ENCODE peak calls at places on chromosomes 12 and 14, in ten cellular contexts. One of them, this sample, is unnamed.

GRCh38 chr14:75982724-75983358 is 1.0 kb upstream of the TGFB3 start:
- DNase-seq in NCI-H1694 treated with DMSO at 0.1 percent for 48 hours: peak
- DNase-seq in NCI-H460: peak
- DNase-seq in DMS153: no peak
- DNase-seq in lower lobe of right lung: peak
- DNase-seq in LNCaP clone FGC: no peak
- DNase-seq in GM23248: peak
- DNase-seq in COR-L47: peak
- DNase-seq in dorsolateral prefrontal cortex: no peak
- DNase-seq in non-pigmented ciliary epithelial cell: no peak
- DNase-seq in this sample: peak

GRCh38 chr14:83355609-83356008 is 1822.0 kb upstream of the SEL1L start:
- DNase-seq in NCI-H1694 treated with DMSO at 0.1 percent for 48 hours: no peak
- DNase-seq in NCI-H460: no peak
- DNase-seq in DMS153: no peak
- DNase-seq in lower lobe of right lung: no peak
- DNase-seq in LNCaP clone FGC: no peak
- DNase-seq in GM23248: no peak
- DNase-seq in COR-L47: no peak
- DNase-seq in dorsolateral prefrontal cortex: no peak
- DNase-seq in non-pigmented ciliary epithelial cell: no peak
- DNase-seq in this sample: no peak

GRCh38 chr14:57182760-57183503 is 85.8 kb downstream of the EXOC5 start:
- DNase-seq in NCI-H1694 treated with DMSO at 0.1 percent for 48 hours: peak
- DNase-seq in NCI-H460: peak
- DNase-seq in DMS153: peak
- DNase-seq in lower lobe of right lung: no peak
- DNase-seq in LNCaP clone FGC: no peak
- DNase-seq in GM23248: peak
- DNase-seq in COR-L47: no peak
- DNase-seq in dorsolateral prefrontal cortex: no peak
- DNase-seq in non-pigmented ciliary epithelial cell: no peak
- DNase-seq in this sample: peak

GRCh38 chr12:28974166-28974565 is 174.9 kb upstream of the FAR2 start:
- DNase-seq in NCI-H1694 treated with DMSO at 0.1 percent for 48 hours: no peak
- DNase-seq in NCI-H460: no peak
- DNase-seq in DMS153: no peak
- DNase-seq in lower lobe of right lung: no peak
- DNase-seq in LNCaP clone FGC: no peak
- DNase-seq in GM23248: peak
- DNase-seq in COR-L47: no peak
- DNase-seq in dorsolateral prefrontal cortex: no peak
- DNase-seq in non-pigmented ciliary epithelial cell: no peak
- DNase-seq in this sample: no peak

GRCh38 chr14:94601961-94602391 is 10.2 kb upstream of the SERPINA3 start:
- DNase-seq in NCI-H1694 treated with DMSO at 0.1 percent for 48 hours: no peak
- DNase-seq in NCI-H460: peak
- DNase-seq in DMS153: no peak
- DNase-seq in lower lobe of right lung: no peak
- DNase-seq in LNCaP clone FGC: no peak
- DNase-seq in GM23248: peak
- DNase-seq in COR-L47: no peak
- DNase-seq in dorsolateral prefrontal cortex: peak
- DNase-seq in non-pigmented ciliary epithelial cell: peak
- DNase-seq in this sample: peak

GRCh38 chr14:64604854-64605253 is 55.1 kb downstream of the PPP1R36 start:
- DNase-seq in NCI-H1694 treated with DMSO at 0.1 percent for 48 hours: no peak
- DNase-seq in NCI-H460: no peak
- DNase-seq in DMS153: no peak
- DNase-seq in lower lobe of right lung: no peak
- DNase-seq in LNCaP clone FGC: no peak
- DNase-seq in GM23248: no peak
- DNase-seq in COR-L47: no peak
- DNase-seq in dorsolateral prefrontal cortex: no peak
- DNase-seq in non-pigmented ciliary epithelial cell: no peak
- DNase-seq in this sample: no peak

GRCh38 chr14:51620036-51620435 is 31.7 kb upstream of the FRMD6 start:
- DNase-seq in NCI-H1694 treated with DMSO at 0.1 percent for 48 hours: no peak
- DNase-seq in NCI-H460: no peak
- DNase-seq in DMS153: no peak
- DNase-seq in lower lobe of right lung: no peak
- DNase-seq in LNCaP clone FGC: no peak
- DNase-seq in GM23248: no peak
- DNase-seq in COR-L47: no peak
- DNase-seq in dorsolateral prefrontal cortex: no peak
- DNase-seq in non-pigmented ciliary epithelial cell: no peak
- DNase-seq in this sample: no peak

GRCh38 chr12:128947199-128947598 is 93.9 kb downstream of the GLT1D1 start:
- DNase-seq in NCI-H1694 treated with DMSO at 0.1 percent for 48 hours: no peak
- DNase-seq in NCI-H460: no peak
- DNase-seq in DMS153: no peak
- DNase-seq in lower lobe of right lung: no peak
- DNase-seq in LNCaP clone FGC: no peak
- DNase-seq in GM23248: no peak
- DNase-seq in COR-L47: no peak
- DNase-seq in dorsolateral prefrontal cortex: no peak
- DNase-seq in non-pigmented ciliary epithelial cell: no peak
- DNase-seq in this sample: no peak

GRCh38 chr12:98812225-98812624 is 167.1 kb downstream of the APAF1 start:
- DNase-seq in NCI-H1694 treated with DMSO at 0.1 percent for 48 hours: no peak
- DNase-seq in NCI-H460: no peak
- DNase-seq in DMS153: no peak
- DNase-seq in lower lobe of right lung: no peak
- DNase-seq in LNCaP clone FGC: no peak
- DNase-seq in GM23248: no peak
- DNase-seq in COR-L47: no peak
- DNase-seq in dorsolateral prefrontal cortex: no peak
- DNase-seq in non-pigmented ciliary epithelial cell: no peak
- DNase-seq in this sample: no peak

GRCh38 chr12:40058721-40059190 is 47.1 kb downstream of the SLC2A13 start:
- DNase-seq in NCI-H1694 treated with DMSO at 0.1 percent for 48 hours: peak
- DNase-seq in NCI-H460: no peak
- DNase-seq in DMS153: no peak
- DNase-seq in lower lobe of right lung: no peak
- DNase-seq in LNCaP clone FGC: no peak
- DNase-seq in GM23248: peak
- DNase-seq in COR-L47: no peak
- DNase-seq in dorsolateral prefrontal cortex: no peak
- DNase-seq in non-pigmented ciliary epithelial cell: no peak
- DNase-seq in this sample: peak